ENCODE peak calls at places on chromosomes 3 and 15, in nine cellular contexts. V is AG04450, T is NB4, Z is tibial artery, F is dorsolateral prefrontal cortex, N is left lung, C is fibroblast of mammary gland, E is cardiac fibroblast, S is pancreas. G is an unnamed sample.

GRCh38 chr3:99607151-99607550 is 31.2 kb upstream of the COL8A1 start:
- DNase-seq in V (no peak), T (no peak), Z (no peak), F (no peak), N (no peak), C (no peak), E (no peak), S (no peak), G (no peak)

GRCh38 chr15:56820333-56820732 is 87.0 kb upstream of the ZNF280D start:
- DNase-seq in V (no peak), T (peak), Z (no peak), F (no peak), N (no peak), C (no peak), E (no peak), S (no peak), G (no peak)

GRCh38 chr3:42823351-42823750 is 14.1 kb downstream of the ACKR2 start:
- DNase-seq in V (no peak), T (no peak), Z (no peak), F (no peak), N (no peak), C (no peak), E (no peak), S (no peak), G (no peak)

GRCh38 chr15:58410353-58410752 is 21.4 kb upstream of the LIPC start:
- DNase-seq in V (no peak), T (peak), Z (peak), F (no peak), N (no peak), C (peak), E (no peak), S (no peak), G (no peak)

GRCh38 chr3:31848163-31848848 is 132.8 kb downstream of the OSBPL10 start:
- DNase-seq in V (no peak), T (no peak), Z (no peak), F (no peak), N (no peak), C (no peak), E (no peak), S (no peak), G (no peak)

GRCh38 chr15:60022379-60022741 is 18.2 kb downstream of the FOXB1 start:
- DNase-seq in V (no peak), T (no peak), Z (no peak), F (no peak), N (no peak), C (no peak), E (no peak), S (no peak), G (no peak)

GRCh38 chr15:53833134-53833624 is 73.7 kb upstream of the WDR72 start:
- DNase-seq in V (no peak), T (no peak), Z (no peak), F (no peak), N (no peak), C (peak), E (peak), S (no peak), G (no peak)

GRCh38 chr3:117398166-117398954 is 688.8 kb downstream of the TUSC7 start:
- DNase-seq in V (no peak), T (no peak), Z (no peak), F (peak), N (no peak), C (no peak), E (no peak), S (peak), G (no peak)

GRCh38 chr15:101652098-101652782 is at the start of gene TM2D3:
- DNase-seq in V (peak), T (peak), Z (peak), F (peak), N (peak), C (peak), E (peak), S (peak), G (peak)

GRCh38 chr3:49161808-49162530 is 4.2 kb downstream of the CCDC71 start:
- DNase-seq in V (no peak), T (peak), Z (no peak), F (no peak), N (peak), C (no peak), E (no peak), S (no peak), G (no peak)

GRCh38 chr3:47347217-47347801 is 33.5 kb upstream of the PTPN23 start:
- DNase-seq in V (peak), T (peak), Z (no peak), F (no peak), N (no peak), C (peak), E (peak), S (no peak), G (no peak)

GRCh38 chr3:9500108-9501050 is 53.2 kb downstream of the LHFPL4 start:
- DNase-seq in V (no peak), T (peak), Z (no peak), F (no peak), N (peak), C (peak), E (peak), S (peak), G (peak)

GRCh38 chr15:84953136-84953535 is 28.5 kb upstream of the PDE8A start:
- DNase-seq in V (no peak), T (no peak), Z (no peak), F (no peak), N (no peak), C (peak), E (peak), S (no peak), G (no peak)

GRCh38 chr3:50567386-50568182 is at the start of gene C3orf18:
- DNase-seq in V (peak), T (peak), Z (peak), F (peak), N (peak), C (peak), E (peak), S (peak), G (peak)

GRCh38 chr3:5160926-5161858 is 26.3 kb upstream of the EDEM1 start:
- DNase-seq in V (no peak), T (no peak), Z (no peak), F (no peak), N (no peak), C (no peak), E (peak), S (no peak), G (no peak)

GRCh38 chr3:14822875-14823807 is 4.4 kb downstream of the FGD5 start:
- DNase-seq in V (no peak), T (peak), Z (no peak), F (no peak), N (no peak), C (peak), E (no peak), S (no peak), G (no peak)

GRCh38 chr3:57309769-57310168 is 17.3 kb upstream of the ASB14 start:
- DNase-seq in V (no peak), T (no peak), Z (no peak), F (no peak), N (no peak), C (no peak), E (no peak), S (no peak), G (no peak)

GRCh38 chr15:66785637-66786036 is 83.6 kb downstream of the SMAD6 start:
- DNase-seq in V (peak), T (peak), Z (no peak), F (no peak), N (no peak), C (peak), E (no peak), S (no peak), G (no peak)

GRCh38 chr15:83194527-83194926 is 13.1 kb downstream of the HDGFL3 start:
- DNase-seq in V (no peak), T (no peak), Z (no peak), F (no peak), N (no peak), C (no peak), E (no peak), S (no peak), G (no peak)

GRCh38 chr3:105473521-105474223 is 107.0 kb downstream of the ALCAM start:
- DNase-seq in V (peak), T (peak), Z (no peak), F (no peak), N (no peak), C (peak), E (peak), S (no peak), G (no peak)

GRCh38 chr3:98962951-98963350 is 61.5 kb upstream of the DCBLD2 start:
- DNase-seq in V (no peak), T (no peak), Z (no peak), F (no peak), N (no peak), C (peak), E (peak), S (no peak), G (no peak)

GRCh38 chr3:11803977-11804903 is 42.4 kb downstream of the TAMM41 start:
- DNase-seq in V (no peak), T (peak), Z (peak), F (peak), N (no peak), C (peak), E (peak), S (peak), G (no peak)

GRCh38 chr3:118573922-118574321 is 460.7 kb downstream of the IGSF11 start:
- DNase-seq in V (no peak), T (no peak), Z (no peak), F (no peak), N (no peak), C (no peak), E (no peak), S (no peak), G (no peak)

GRCh38 chr15:61299060-61299763 is 70.1 kb upstream of the RORA start:
- DNase-seq in V (no peak), T (no peak), Z (no peak), F (no peak), N (no peak), C (no peak), E (no peak), S (no peak), G (no peak)

GRCh38 chr15:55358471-55358870 is 39.4 kb downstream of the PIGB start:
- DNase-seq in V (no peak), T (no peak), Z (no peak), F (no peak), N (no peak), C (no peak), E (no peak), S (no peak), G (no peak)

GRCh38 chr3:167241048-167241845 is 138.8 kb downstream of the ZBBX start:
- DNase-seq in V (no peak), T (no peak), Z (no peak), F (no peak), N (no peak), C (no peak), E (no peak), S (no peak), G (no peak)

GRCh38 chr3:72628065-72628464 is 220.2 kb downstream of the SHQ1 start:
- DNase-seq in V (no peak), T (peak), Z (no peak), F (no peak), N (no peak), C (no peak), E (no peak), S (no peak), G (no peak)

GRCh38 chr3:46480481-46481195 is 15.9 kb upstream of the LTF start:
- DNase-seq in V (no peak), T (no peak), Z (no peak), F (peak), N (no peak), C (no peak), E (no peak), S (no peak), G (no peak)

GRCh38 chr3:42501681-42502428 is 588 bp upstream of the VIPR1 start:
- DNase-seq in V (no peak), T (peak), Z (peak), F (no peak), N (peak), C (peak), E (peak), S (peak), G (peak)

GRCh38 chr3:58357402-58357801 is 24.7 kb downstream of the PXK start:
- DNase-seq in V (no peak), T (no peak), Z (no peak), F (no peak), N (no peak), C (no peak), E (no peak), S (no peak), G (no peak)

GRCh38 chr15:72451224-72451623 is 22.9 kb upstream of the ARIH1 start:
- DNase-seq in V (no peak), T (no peak), Z (no peak), F (no peak), N (no peak), C (no peak), E (no peak), S (peak), G (no peak)

GRCh38 chr3:46664971-46665762 is 28.3 kb downstream of the ALS2CL start:
- DNase-seq in V (no peak), T (no peak), Z (no peak), F (peak), N (peak), C (no peak), E (no peak), S (no peak), G (no peak)

GRCh38 chr3:13776253-13777050 is 103.4 kb downstream of the WNT7A start:
- DNase-seq in V (no peak), T (no peak), Z (no peak), F (no peak), N (no peak), C (no peak), E (no peak), S (no peak), G (no peak)
- TF ChIP-seq CTCF in V (no peak), T (peak), Z (no peak), F (no peak), N (no peak), C (no peak), E (no peak), S (no peak), G (no peak)

GRCh38 chr15:31278056-31278445 is 48.6 kb upstream of the KLF13 start:
- DNase-seq in V (no peak), T (no peak), Z (no peak), F (peak), N (no peak), C (no peak), E (no peak), S (no peak), G (no peak)

GRCh38 chr15:31277335-31278055 is 49.1 kb upstream of the KLF13 start:
- DNase-seq in V (no peak), T (no peak), Z (no peak), F (peak), N (no peak), C (no peak), E (no peak), S (no peak), G (no peak)

GRCh38 chr15:31275331-31276262 is 51.0 kb upstream of the KLF13 start:
- DNase-seq in V (no peak), T (no peak), Z (no peak), F (peak), N (no peak), C (no peak), E (no peak), S (no peak), G (no peak)

GRCh38 chr15:31278544-31279220 is 48.0 kb upstream of the KLF13 start:
- DNase-seq in V (no peak), T (no peak), Z (peak), F (peak), N (no peak), C (no peak), E (no peak), S (no peak), G (no peak)

GRCh38 chr15:31276596-31277298 is 49.9 kb upstream of the KLF13 start:
- DNase-seq in V (no peak), T (no peak), Z (no peak), F (peak), N (no peak), C (no peak), E (no peak), S (no peak), G (no peak)
- TF ChIP-seq CTCF in V (no peak), T (no peak), Z (no peak), F (no peak), N (no peak), C (no peak), E (no peak), S (no peak), G (no peak)

DNA sequence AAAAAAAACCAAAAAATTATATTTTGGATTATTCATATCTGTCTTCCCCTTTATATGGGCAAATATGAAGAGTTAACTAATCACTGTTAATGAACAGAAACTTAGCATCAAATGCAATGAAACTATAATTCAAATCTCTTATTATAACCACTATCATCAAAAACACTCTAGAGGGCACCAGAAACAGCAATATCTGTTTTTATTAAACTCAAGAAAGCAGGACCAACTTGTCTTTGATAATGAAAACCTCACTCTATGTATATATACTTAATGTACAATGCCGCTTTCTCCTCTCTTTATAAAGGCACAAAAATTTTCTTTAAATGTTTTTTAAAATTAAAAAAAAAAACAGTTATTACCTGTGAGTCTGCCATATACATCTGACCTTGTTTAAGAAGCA is 92.7 kb downstream of the UACA start:
- DNase-seq in V (no peak), T (peak), Z (no peak), F (no peak), N (no peak), C (peak), E (peak), S (no peak), G (no peak)
- TF ChIP-seq CTCF in V (peak), T (no peak), Z (no peak), F (no peak), N (no peak), C (no peak), E (no peak), S (no peak), G (no peak)

GRCh38 chr15:25437751-25438600 is 848 bp downstream of the UBE3A start:
- DNase-seq in V (no peak), T (peak), Z (peak), F (peak), N (peak), C (peak), E (peak), S (peak), G (peak)
- TF ChIP-seq CTCF in V (no peak), T (no peak), Z (peak), F (peak), N (peak), C (no peak), E (no peak), S (no peak), G (peak)

DNA sequence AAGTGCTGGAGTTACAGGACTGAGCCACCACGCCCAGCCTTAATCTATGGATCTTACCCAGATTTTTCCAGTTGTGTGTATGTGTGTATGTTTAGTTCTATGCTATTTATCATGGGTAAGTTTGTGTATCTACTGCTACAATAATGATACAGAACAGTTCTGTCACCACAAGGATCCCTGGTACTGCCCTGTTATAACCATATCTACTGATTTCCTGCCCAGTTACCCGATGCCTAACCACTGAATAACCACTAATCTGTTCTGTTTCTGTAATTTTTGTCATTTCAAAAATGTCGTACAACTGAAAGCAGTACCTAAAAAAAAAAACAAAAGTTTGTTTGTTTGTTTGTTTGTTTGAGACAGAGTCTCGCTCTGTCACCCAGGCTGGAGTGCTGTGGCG is 123.7 kb upstream of the RAP2B start:
- DNase-seq in V (no peak), T (no peak), Z (no peak), F (no peak), N (no peak), C (no peak), E (no peak), S (no peak), G (no peak)
- TF ChIP-seq CTCF in V (no peak), T (no peak), Z (no peak), F (no peak), N (no peak), C (no peak), E (no peak), S (no peak), G (no peak)

GRCh38 chr3:44883213-44883955 is 9.0 kb downstream of the TGM4 start:
- DNase-seq in V (no peak), T (peak), Z (no peak), F (no peak), N (no peak), C (peak), E (peak), S (no peak), G (no peak)
- TF ChIP-seq CTCF in V (no peak), T (no peak), Z (no peak), F (no peak), N (no peak), C (no peak), E (peak), S (no peak), G (no peak)